ENCODE peak calls at places on chromosome 5, in nine cellular contexts. L is activated gamma-delta T cell treated with Interleukin-2 at 50 U/mL for 16 hours; T is stimulated activated CD8-positive, alpha-beta memory T cell treated with anti-CD3 and anti-CD28 coated beads, Interleukin-4, amount 100 ng/mL, for 4 hours; G is RWPE1; S is heart left ventricle; J is pancreas; U is ureter; B is ascending aorta; F is HTR-8/SVneo. D is an unnamed sample.
A peak's percentile ranks its signal among the peaks of the same experiment; 100 is the strongest.

GRCh38 chr5:75052461-75053285 is at the start of gene GCNT4:
- DNase-seq in L (peak; percentile 40), T (no peak), G (peak; percentile 54), S (peak; percentile 40), J (peak; percentile 44), U (peak; percentile 59), B (no peak), F (peak; percentile 28), D (peak; percentile 66)

GRCh38 chr5:78985407-78986223 is 505 bp upstream of the ARSB start:
- DNase-seq in L (peak; percentile 30), T (peak; percentile 8), G (no peak), S (peak; percentile 24), J (peak; percentile 48), U (peak; percentile 59), B (no peak), F (peak; percentile 30), D (peak; percentile 90)

GRCh38 chr5:74233571-74233970 is 407.0 kb downstream of the ENC1 start:
- DNase-seq in L (no peak), T (no peak), G (no peak), S (no peak), J (no peak), U (no peak), B (no peak), F (no peak), D (peak; percentile 9)

GRCh38 chr5:87308024-87308423 is 40.3 kb downstream of the RASA1 start:
- DNase-seq in L (no peak), T (no peak), G (no peak), S (no peak), J (no peak), U (no peak), B (no peak), F (no peak), D (no peak)

GRCh38 chr5:158538506-158539074 is 561.1 kb downstream of the EBF1 start:
- DNase-seq in L (no peak), T (no peak), G (no peak), S (peak; percentile 34), J (no peak), U (no peak), B (no peak), F (no peak), D (no peak)

GRCh38 chr5:111144352-111144930 is 52.3 kb downstream of the WDR36 start:
- DNase-seq in L (no peak), T (no peak), G (no peak), S (no peak), J (no peak), U (no peak), B (no peak), F (no peak), D (no peak)

GRCh38 chr5:74337252-74338100 is 303.1 kb downstream of the ENC1 start:
- DNase-seq in L (no peak), T (no peak), G (no peak), S (no peak), J (no peak), U (no peak), B (no peak), F (no peak), D (no peak)

GRCh38 chr5:141492168-141492885 is 3.4 kb downstream of the PCDHGC5 start:
- DNase-seq in L (no peak), T (no peak), G (no peak), S (no peak), J (no peak), U (peak; percentile 42), B (no peak), F (no peak), D (no peak)

GRCh38 chr5:98777295-98777694 is 3.8 kb downstream of the RGMB start:
- DNase-seq in L (no peak), T (no peak), G (no peak), S (no peak), J (no peak), U (no peak), B (no peak), F (no peak), D (no peak)

GRCh38 chr5:150544606-150545219 is 36.8 kb downstream of the NDST1 start:
- DNase-seq in L (peak; percentile 46), T (peak; percentile 18), G (peak; percentile 77), S (peak; percentile 79), J (peak; percentile 68), U (peak; percentile 61), B (no peak), F (peak; percentile 78), D (peak; percentile 82)

GRCh38 chr5:134570365-134570758 is 44.9 kb downstream of the JADE2 start:
- DNase-seq in L (no peak), T (no peak), G (no peak), S (no peak), J (no peak), U (no peak), B (no peak), F (no peak), D (no peak)

GRCh38 chr5:159208508-159209437 is 580 bp downstream of the RNF145 start:
- DNase-seq in L (peak; percentile 12), T (no peak), G (peak; percentile 55), S (peak; percentile 45), J (peak; percentile 22), U (peak; percentile 55), B (no peak), F (peak; percentile 25), D (peak; percentile 70)

GRCh38 chr5:159309689-159310433 is 20.4 kb downstream of the IL12B start:
- DNase-seq in L (no peak), T (no peak), G (no peak), S (no peak), J (no peak), U (no peak), B (no peak), F (no peak), D (peak; percentile 41)

GRCh38 chr5:40680741-40681350 is 1.1 kb downstream of the PTGER4 start:
- DNase-seq in L (peak; percentile 50), T (no peak), G (peak; percentile 28), S (no peak), J (peak; percentile 14), U (peak; percentile 54), B (no peak), F (no peak), D (no peak)

GRCh38 chr5:57778528-57779175 is 296.0 kb upstream of the ACTBL2 start:
- DNase-seq in L (no peak), T (no peak), G (no peak), S (no peak), J (no peak), U (no peak), B (no peak), F (no peak), D (no peak)

GRCh38 chr5:152364899-152365298 is 40.2 kb downstream of the NMUR2 start:
- DNase-seq in L (no peak), T (no peak), G (no peak), S (no peak), J (no peak), U (no peak), B (no peak), F (no peak), D (peak; percentile 10)

GRCh38 chr5:81151546-81151945 is 81.6 kb upstream of the CKMT2 start:
- DNase-seq in L (no peak), T (no peak), G (no peak), S (no peak), J (no peak), U (no peak), B (no peak), F (no peak), D (no peak)

GRCh38 chr5:39369123-39369815 is 5.0 kb upstream of the C9 start:
- DNase-seq in L (no peak), T (no peak), G (no peak), S (no peak), J (no peak), U (no peak), B (no peak), F (no peak), D (no peak)

GRCh38 chr5:31741496-31741895 is 102.6 kb downstream of the PDZD2 start:
- DNase-seq in L (no peak), T (no peak), G (no peak), S (peak; percentile 29), J (no peak), U (no peak), B (no peak), F (no peak), D (no peak)

GRCh38 chr5:168332042-168332441 is 40.6 kb downstream of the WWC1 start:
- DNase-seq in L (no peak), T (no peak), G (no peak), S (no peak), J (peak; percentile 29), U (no peak), B (no peak), F (no peak), D (peak; percentile 58)

GRCh38 chr5:172282277-172283019 is 1.1 kb downstream of the UBTD2 start:
- DNase-seq in L (no peak), T (no peak), G (peak; percentile 74), S (no peak), J (no peak), U (no peak), B (no peak), F (no peak), D (no peak)

GRCh38 chr5:52999357-52999949 is 10.3 kb downstream of the ITGA2 start:
- DNase-seq in L (no peak), T (no peak), G (no peak), S (no peak), J (no peak), U (no peak), B (no peak), F (no peak), D (no peak)

GRCh38 chr5:110431603-110432002 is 294.9 kb downstream of the TMEM232 start:
- DNase-seq in L (no peak), T (no peak), G (no peak), S (no peak), J (no peak), U (no peak), B (no peak), F (no peak), D (no peak)

D was measured in DMS53.